ENCODE peak calls at places on chromosome 2, in seven cellular contexts. C is IMR-90, W is left lung, L is iPS DF 6.9, O is HS-5, A is HCT116, M is RWPE2. Z is an unnamed sample.
A peak's percentile ranks its signal among the peaks of the same experiment; 100 is the strongest.

GRCh38 chr2:113876503-113877387 is 13.1 kb upstream of the ACTR3 start:
- DNase-seq in C (no peak), W (no peak), L (no peak), O (no peak), A (peak; percentile 64), M (peak; percentile 91), Z (peak; percentile 76)

GRCh38 chr2:31274700-31275075 is 40.7 kb downstream of the EHD3 start:
- DNase-seq in C (no peak), W (no peak), L (no peak), O (no peak), A (no peak), M (no peak), Z (no peak)

GRCh38 chr2:26914286-26914962 is 56.0 kb upstream of the MAPRE3 start:
- DNase-seq in C (no peak), W (no peak), L (no peak), O (no peak), A (no peak), M (no peak), Z (no peak)

GRCh38 chr2:128379021-128380005 is 60.6 kb upstream of the HS6ST1 start:
- DNase-seq in C (peak; percentile 37), W (peak; percentile 75), L (no peak), O (no peak), A (no peak), M (peak; percentile 34), Z (no peak)

GRCh38 chr2:202339052-202339870 is 36.9 kb upstream of the BMPR2 start:
- DNase-seq in C (peak; percentile 66), W (no peak), L (no peak), O (peak; percentile 85), A (no peak), M (no peak), Z (no peak)

GRCh38 chr2:32688511-32688910 is 60.7 kb downstream of the TTC27 start:
- DNase-seq in C (peak; percentile 67), W (no peak), L (no peak), O (peak; percentile 55), A (no peak), M (no peak), Z (no peak)

GRCh38 chr2:26444236-26444635 is 33.7 kb downstream of the OTOF start:
- DNase-seq in C (no peak), W (no peak), L (no peak), O (no peak), A (no peak), M (no peak), Z (no peak)

GRCh38 chr2:113273031-113273551 is 5.6 kb downstream of the PAX8 start:
- DNase-seq in C (peak; percentile 47), W (no peak), L (no peak), O (no peak), A (no peak), M (no peak), Z (no peak)

GRCh38 chr2:115386465-115386864 is 944.0 kb downstream of the DPP10 start:
- DNase-seq in C (no peak), W (no peak), L (no peak), O (no peak), A (no peak), M (no peak), Z (no peak)

GRCh38 chr2:91477731-91478672 is 2786.5 kb downstream of the RPIA start:
- DNase-seq in C (no peak), W (peak; percentile 57), L (no peak), O (no peak), A (no peak), M (peak; percentile 76), Z (peak; percentile 42)

GRCh38 chr2:229044581-229044980 is 226.5 kb downstream of the PID1 start:
- DNase-seq in C (no peak), W (no peak), L (no peak), O (no peak), A (no peak), M (no peak), Z (no peak)